ENCODE peak calls at places on chromosomes 4 and X, in seven cellular contexts. F is NCI-H460; S is esophagus squamous epithelium; G is stimulated activated effector memory CD8-positive, alpha-beta T cell treated with anti-CD3 and anti-CD28 coated beads, Interleukin-12 subunit alpha, Interleukin-12 subunit beta, amount 100 ng/mL, for 72 hours; W is NCI-H510A; X is NCI-H146; M is T-cell. K is an unnamed sample.
A peak's percentile ranks its signal among the peaks of the same experiment; 100 is the strongest.

GRCh38 chrX:71640002-71640401 is 21.7 kb upstream of the CXCR3 start:
- DNase-seq in S (no peak), F (no peak), X (no peak), W (no peak), G (no peak), M (no peak), K (no peak)

GRCh38 chr4:40931238-40931637 is 181.5 kb downstream of the NSUN7 start:
- DNase-seq in F (no peak), S (no peak), M (no peak), G (no peak), W (no peak), X (peak; percentile 81), K (no peak)

GRCh38 chr4:76823516-76823915 is 74.4 kb downstream of the SOWAHB start:
- DNase-seq in M (no peak), W (no peak), G (no peak), X (no peak), F (no peak), S (no peak), K (no peak)

GRCh38 chr4:53592686-53593641 is 1.7 kb upstream of the LNX1 start:
- DNase-seq in G (no peak), S (no peak), F (no peak), M (no peak), X (peak; percentile 95), W (peak; percentile 93), K (no peak)

GRCh38 chrX:39688576-39689373 is 409.0 kb downstream of the BCOR start:
- DNase-seq in M (no peak), X (peak; percentile 86), G (no peak), F (peak; percentile 43), S (no peak), W (peak; percentile 63), K (no peak)

GRCh38 chrX:116272328-116272727 is 101.8 kb downstream of the AGTR2 start:
- DNase-seq in S (no peak), F (peak; percentile 93), M (no peak), X (no peak), G (no peak), W (no peak), K (peak; percentile 34)

GRCh38 chr4:133550436-133550835 is 401.3 kb downstream of the PCDH10 start:
- DNase-seq in X (no peak), F (no peak), W (no peak), M (no peak), G (no peak), S (no peak), K (no peak)

GRCh38 chr4:85477538-85477937 is 2.6 kb downstream of the ARHGAP24 start:
- DNase-seq in S (no peak), M (no peak), G (no peak), W (no peak), X (no peak), F (no peak), K (no peak)

GRCh38 chr4:29970626-29971025 is 749.5 kb upstream of the PCDH7 start:
- DNase-seq in X (no peak), F (peak; percentile 1), G (no peak), W (no peak), M (no peak), S (no peak), K (no peak)

GRCh38 chr4:181006509-181007290 is 1236.5 kb upstream of the TENM3 start:
- DNase-seq in G (no peak), W (no peak), X (peak; percentile 14), F (no peak), M (no peak), S (no peak), K (no peak)

GRCh38 chrX:21725498-21725897 is 32.4 kb downstream of the SMPX start:
- DNase-seq in F (peak; percentile 39), S (no peak), G (no peak), X (peak; percentile 57), W (no peak), M (peak; percentile 2), K (peak; percentile 33)

K was measured in AG04450.